ENCODE peak calls at places on chromosomes 5 and 9, in four cellular contexts. One of them, this sample, is unnamed.

GRCh38 chr9:111305914-111306313 is 24.1 kb downstream of the OR2K2 start:
- DNase-seq in cardiac muscle cell: no peak
- DNase-seq in GM04503: no peak
- DNase-seq in A549: no peak
- DNase-seq in this sample: no peak

GRCh38 chr9:93701494-93702218 is 125.3 kb downstream of the PHF2 start:
- DNase-seq in GM04503: no peak
- DNase-seq in cardiac muscle cell: no peak
- DNase-seq in A549: no peak
- DNase-seq in this sample: peak; percentile 9

GRCh38 chr9:107847977-107848376 is 358.4 kb upstream of the KLF4 start:
- DNase-seq in A549: no peak
- DNase-seq in GM04503: no peak
- DNase-seq in cardiac muscle cell: no peak
- DNase-seq in this sample: no peak

GRCh38 chr5:102959055-102959454 is 160.9 kb downstream of the GIN1 start:
- DNase-seq in GM04503: peak; percentile 88
- DNase-seq in A549: peak; percentile 59
- DNase-seq in cardiac muscle cell: no peak
- DNase-seq in this sample: no peak

GRCh38 chr5:105677291-105677690 is 1993.4 kb downstream of the EFNA5 start:
- DNase-seq in cardiac muscle cell: no peak
- DNase-seq in GM04503: no peak
- DNase-seq in A549: no peak
- DNase-seq in this sample: no peak

GRCh38 chr5:126519637-126520592 is 75.1 kb downstream of the ALDH7A1 start:
- DNase-seq in cardiac muscle cell: no peak
- DNase-seq in GM04503: no peak
- DNase-seq in A549: no peak
- DNase-seq in this sample: no peak

GRCh38 chr5:10689391-10690081 is 71.5 kb downstream of the DAP start:
- DNase-seq in A549: peak; percentile 67
- DNase-seq in GM04503: no peak
- DNase-seq in cardiac muscle cell: peak; percentile 46
- DNase-seq in this sample: peak; percentile 61

GRCh38 chr9:68759981-68760673 is 55.1 kb downstream of the PIP5K1B start:
- DNase-seq in cardiac muscle cell: no peak
- DNase-seq in A549: no peak
- DNase-seq in GM04503: no peak
- DNase-seq in this sample: no peak

GRCh38 chr9:108776920-108777650 is 78.7 kb downstream of the ACTL7B start:
- DNase-seq in A549: no peak
- DNase-seq in cardiac muscle cell: no peak
- DNase-seq in GM04503: no peak
- DNase-seq in this sample: no peak

GRCh38 chr9:81456431-81456970 is 232.8 kb downstream of the TLE1 start:
- DNase-seq in GM04503: no peak
- DNase-seq in A549: no peak
- DNase-seq in cardiac muscle cell: no peak
- DNase-seq in this sample: no peak

GRCh38 chr9:132698989-132699388 is 28.7 kb downstream of the GTF3C4 start:
- DNase-seq in GM04503: no peak
- DNase-seq in A549: no peak
- DNase-seq in cardiac muscle cell: no peak
- DNase-seq in this sample: no peak

GRCh38 chr5:32390819-32391591 is 53.5 kb downstream of the ZFR start:
- DNase-seq in cardiac muscle cell: no peak
- DNase-seq in GM04503: peak; percentile 77
- DNase-seq in A549: peak; percentile 56
- DNase-seq in this sample: no peak

GRCh38 chr9:134592018-134592818 is 49.4 kb upstream of the COL5A1 start:
- DNase-seq in GM04503: peak; percentile 86
- DNase-seq in cardiac muscle cell: peak; percentile 32
- DNase-seq in A549: peak; percentile 56
- DNase-seq in this sample: peak; percentile 15

GRCh38 chr5:16291894-16292293 is 112.3 kb upstream of the MARCHF11 start:
- DNase-seq in GM04503: no peak
- DNase-seq in A549: no peak
- DNase-seq in cardiac muscle cell: no peak
- DNase-seq in this sample: no peak

GRCh38 chr9:82679488-82679887 is 383.5 kb downstream of the RASEF start:
- DNase-seq in cardiac muscle cell: no peak
- DNase-seq in A549: no peak
- DNase-seq in GM04503: no peak
- DNase-seq in this sample: no peak

GRCh38 chr5:114419941-114420340 is 58.1 kb downstream of the KCNN2 start:
- DNase-seq in A549: no peak
- DNase-seq in cardiac muscle cell: no peak
- DNase-seq in GM04503: no peak
- DNase-seq in this sample: no peak

GRCh38 chr5:64165500-64166200 is at the start of gene RNF180:
- DNase-seq in cardiac muscle cell: peak; percentile 74
- DNase-seq in A549: peak; percentile 21
- DNase-seq in GM04503: no peak
- DNase-seq in this sample: peak; percentile 79

GRCh38 chr5:38104497-38105230 is 153.7 kb upstream of the EGFLAM start:
- DNase-seq in A549: no peak
- DNase-seq in GM04503: no peak
- DNase-seq in cardiac muscle cell: no peak
- DNase-seq in this sample: no peak

GRCh38 chr5:132661231-132662003 is 3.4 kb downstream of the IL13 start:
- DNase-seq in GM04503: no peak
- DNase-seq in cardiac muscle cell: no peak
- DNase-seq in A549: no peak
- DNase-seq in this sample: no peak

GRCh38 chr5:94884294-94884693 is 265.8 kb downstream of the SLF1 start:
- DNase-seq in cardiac muscle cell: peak; percentile 51
- DNase-seq in GM04503: no peak
- DNase-seq in A549: no peak
- DNase-seq in this sample: peak; percentile 23

GRCh38 chr9:92759990-92760893 is 4.4 kb downstream of the BICD2 start:
- DNase-seq in GM04503: no peak
- DNase-seq in A549: no peak
- DNase-seq in cardiac muscle cell: no peak
- DNase-seq in this sample: peak; percentile 30

GRCh38 chr5:122880170-122880689 is 34.8 kb downstream of the SNX24 start:
- DNase-seq in A549: no peak
- DNase-seq in GM04503: no peak
- DNase-seq in cardiac muscle cell: no peak
- DNase-seq in this sample: no peak

GRCh38 chr5:168796840-168797548 is 217.8 kb upstream of the PANK3 start:
- DNase-seq in A549: no peak
- DNase-seq in GM04503: no peak
- DNase-seq in cardiac muscle cell: no peak
- DNase-seq in this sample: no peak

GRCh38 chr5:106415541-106415940 is 1255.2 kb downstream of the EFNA5 start:
- DNase-seq in GM04503: peak; percentile 47
- DNase-seq in cardiac muscle cell: no peak
- DNase-seq in A549: no peak
- DNase-seq in this sample: no peak

This sample was measured in D341Med.